ENCODE peak calls at places on chromosomes 6 and 20, in seven cellular contexts. L, E, I, W, Z, O and N are unnamed samples.
A peak's percentile ranks its signal among the peaks of the same experiment; 100 is the strongest.

GRCh38 chr20:33072362-33072761 is 7.1 kb upstream of the BPIFB4 start:
- DNase-seq in L (no peak), E (no peak), I (no peak), W (no peak), Z (no peak), O (no peak), N (no peak)

GRCh38 chr6:169776379-169776778 is 25.0 kb downstream of the ERMARD start:
- DNase-seq in L (no peak), E (no peak), I (no peak), W (no peak), Z (no peak), O (no peak), N (no peak)

GRCh38 chr20:33947709-33948295 is 45.9 kb upstream of the RALY start:
- DNase-seq in L (peak; percentile 53), E (peak; percentile 82), I (peak; percentile 91), W (no peak), Z (peak; percentile 83), O (peak; percentile 19), N (peak; percentile 23)

GRCh38 chr20:56897318-56897962 is 268.3 kb downstream of the TFAP2C start:
- DNase-seq in L (no peak), E (peak; percentile 52), I (no peak), W (no peak), Z (no peak), O (no peak), N (no peak)

GRCh38 chr6:88868559-88868860 is 94.9 kb downstream of the RNGTT start:
- DNase-seq in L (no peak), E (no peak), I (no peak), W (no peak), Z (no peak), O (no peak), N (no peak)

GRCh38 chr6:106426258-106426657 is 65.7 kb downstream of the CRYBG1 start:
- DNase-seq in L (no peak), E (no peak), I (no peak), W (no peak), Z (no peak), O (no peak), N (no peak)

GRCh38 chr20:50572922-50573777 is 63.0 kb downstream of the PTPN1 start:
- DNase-seq in L (peak; percentile 69), E (no peak), I (no peak), W (no peak), Z (no peak), O (no peak), N (no peak)

GRCh38 chr6:136404007-136404406 is 114.4 kb upstream of the BCLAF1 start:
- DNase-seq in L (no peak), E (no peak), I (no peak), W (no peak), Z (no peak), O (no peak), N (no peak)

GRCh38 chr6:82248233-82248735 is 740 bp upstream of the IBTK start:
- DNase-seq in L (no peak), E (no peak), I (no peak), W (peak; percentile 11), Z (peak; percentile 90), O (no peak), N (no peak)
- TF ChIP-seq TAF1 in L (no peak), E (no peak), I (no peak), W (no peak), Z (peak; percentile 53), O (no peak), N (no peak)

DNA sequence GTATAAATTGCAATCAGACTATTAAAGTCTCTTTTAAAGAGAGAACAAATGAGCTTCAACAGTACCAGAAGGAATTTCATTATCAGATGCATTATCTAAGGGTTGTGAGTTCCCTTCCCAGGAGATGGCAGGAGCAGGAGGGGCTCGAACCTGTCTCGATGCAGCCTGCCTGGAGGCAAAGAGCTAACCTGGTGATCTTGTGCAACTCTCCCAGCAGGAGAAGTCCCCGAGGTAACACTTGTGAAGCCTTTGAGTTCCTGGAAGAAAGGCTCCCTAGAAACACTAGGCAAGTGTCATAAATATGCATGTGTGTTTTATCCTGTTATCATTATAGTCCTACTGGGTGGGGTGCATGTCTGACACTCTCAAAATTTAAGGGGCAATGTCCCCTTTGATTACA is 232.2 kb upstream of the ARID1B start:
- DNase-seq in L (no peak), E (peak; percentile 24), I (no peak), W (no peak), Z (no peak), O (no peak), N (no peak)
- TF ChIP-seq TAF1 in L (no peak), E (no peak), I (no peak), W (no peak), Z (no peak), O (no peak), N (no peak)

GRCh38 chr20:47664068-47664437 is 121.2 kb downstream of the SULF2 start:
- DNase-seq in L (no peak), E (no peak), I (no peak), W (no peak), Z (no peak), O (no peak), N (no peak)
- TF ChIP-seq TAF1 in L (no peak), E (no peak), I (no peak), W (no peak), Z (no peak), O (no peak), N (no peak)

GRCh38 chr6:145206247-145206907 is 528.9 kb downstream of the EPM2A start:
- DNase-seq in L (peak; percentile 52), E (no peak), I (no peak), W (no peak), Z (no peak), O (no peak), N (no peak)
- TF ChIP-seq TAF1 in L (no peak), E (no peak), I (no peak), W (no peak), Z (no peak), O (no peak), N (no peak)

DNA sequence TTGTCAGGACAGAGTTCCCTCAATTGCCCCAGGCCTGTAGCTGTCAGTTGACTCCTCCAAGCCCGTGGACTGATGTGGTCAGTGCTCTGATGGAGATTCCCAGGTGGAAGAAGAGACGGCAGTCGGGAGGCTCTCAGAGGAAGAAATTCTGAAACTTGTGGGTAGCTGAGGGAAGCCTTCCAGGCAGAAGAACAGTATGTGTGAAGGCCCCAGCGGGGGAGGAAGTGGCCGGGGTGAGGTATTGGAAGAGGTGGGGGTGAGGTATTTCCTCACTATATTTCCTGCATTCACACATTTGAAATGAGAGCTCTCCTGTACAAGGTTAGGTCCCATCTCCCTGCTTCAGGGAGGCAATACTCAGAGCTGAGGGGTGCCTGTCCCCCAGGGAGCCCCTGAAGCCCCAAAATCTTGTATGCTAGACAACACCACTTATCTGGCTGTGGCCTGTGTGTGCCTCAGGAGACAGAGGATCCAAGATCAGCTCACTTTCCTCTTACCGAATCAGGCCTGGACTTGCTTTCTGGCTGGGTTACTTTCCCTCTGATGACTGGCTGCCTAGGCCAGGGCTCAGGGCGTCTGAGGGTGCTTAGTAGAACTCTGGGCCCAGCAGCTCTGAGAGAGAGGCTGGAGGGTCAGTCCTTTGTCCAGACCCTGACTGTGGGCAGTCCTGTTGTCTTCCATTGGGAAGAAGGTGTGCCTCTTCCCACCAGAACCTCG is 49.3 kb upstream of the MYL9 start:
- DNase-seq in L (no peak), E (no peak), I (no peak), W (peak; percentile 53), Z (no peak), O (no peak), N (peak; percentile 46)
- TF ChIP-seq TAF1 in L (no peak), E (no peak), I (no peak), W (peak; percentile 36), Z (no peak), O (no peak), N (no peak)

GRCh38 chr6:294656-295565 is 2.6 kb downstream of the DUSP22 start:
- DNase-seq in L (no peak), E (peak; percentile 19), I (no peak), W (no peak), Z (no peak), O (no peak), N (no peak)

GRCh38 chr6:292506-293184 is 358 bp downstream of the DUSP22 start:
- DNase-seq in L (no peak), E (no peak), I (peak; percentile 83), W (peak; percentile 67), Z (peak; percentile 51), O (peak; percentile 93), N (peak; percentile 53)

GRCh38 chr6:291697-292505 is at the start of gene DUSP22:
- DNase-seq in L (peak; percentile 100), E (peak; percentile 87), I (peak; percentile 100), W (peak; percentile 96), Z (peak; percentile 80), O (peak; percentile 81), N (peak; percentile 88)

GRCh38 chr6:291148-291696 is 1.1 kb upstream of the DUSP22 start:
- DNase-seq in L (no peak), E (peak; percentile 42), I (no peak), W (no peak), Z (no peak), O (no peak), N (no peak)

DNA sequence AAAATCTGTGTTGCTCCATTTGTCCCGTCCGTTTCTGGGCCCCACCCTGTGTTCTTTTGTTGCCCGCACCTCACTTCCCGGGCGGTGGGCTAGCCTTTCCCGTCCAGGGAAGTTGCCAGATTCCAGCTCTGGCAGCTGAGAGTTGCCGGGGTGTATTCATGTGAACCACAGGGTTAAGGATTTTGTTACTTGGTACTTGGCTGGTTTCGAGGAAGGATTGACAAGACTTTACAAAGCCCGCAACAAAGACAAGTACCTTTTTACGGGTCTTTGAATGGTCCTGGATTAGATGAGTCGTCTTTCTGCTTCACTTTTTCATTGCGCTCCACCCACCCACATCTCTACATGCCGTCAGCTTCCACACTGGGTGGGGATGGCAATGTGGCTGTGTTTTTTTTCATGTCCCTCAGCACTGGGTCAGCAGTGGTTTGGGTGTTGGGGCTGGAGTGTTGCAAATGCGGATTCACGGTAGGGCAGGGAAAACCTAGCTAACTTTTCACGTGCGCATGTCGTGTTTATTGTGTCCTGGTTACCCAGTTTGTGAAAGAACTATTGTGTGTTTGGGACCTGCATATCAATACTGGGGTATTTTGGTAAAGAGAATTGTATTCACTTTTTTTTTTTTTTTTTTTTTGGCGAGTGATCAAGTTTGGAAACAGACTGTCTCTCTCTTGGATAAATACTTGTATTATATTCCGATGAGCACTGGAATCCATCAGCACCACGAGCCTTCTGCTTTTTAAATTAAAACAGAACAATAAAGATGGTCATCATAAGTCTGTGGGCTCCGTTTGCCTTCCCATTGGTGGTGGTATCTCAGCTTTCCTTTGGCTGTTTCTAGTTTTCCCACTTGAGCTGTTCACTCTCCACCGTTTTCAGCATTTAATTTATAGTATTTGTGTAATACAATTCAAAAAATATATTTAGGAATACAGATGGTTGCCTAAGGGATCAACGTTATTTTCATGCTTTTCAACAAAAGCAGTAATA is 1.2 kb downstream of the DUSP22 start:
- DNase-seq in L (no peak), E (peak; percentile 55), I (no peak), W (no peak), Z (no peak), O (no peak), N (no peak)
- TF ChIP-seq TAF1 in L (no peak), E (no peak), I (no peak), W (peak; percentile 41), Z (no peak), O (peak; percentile 57), N (no peak)

DNA sequence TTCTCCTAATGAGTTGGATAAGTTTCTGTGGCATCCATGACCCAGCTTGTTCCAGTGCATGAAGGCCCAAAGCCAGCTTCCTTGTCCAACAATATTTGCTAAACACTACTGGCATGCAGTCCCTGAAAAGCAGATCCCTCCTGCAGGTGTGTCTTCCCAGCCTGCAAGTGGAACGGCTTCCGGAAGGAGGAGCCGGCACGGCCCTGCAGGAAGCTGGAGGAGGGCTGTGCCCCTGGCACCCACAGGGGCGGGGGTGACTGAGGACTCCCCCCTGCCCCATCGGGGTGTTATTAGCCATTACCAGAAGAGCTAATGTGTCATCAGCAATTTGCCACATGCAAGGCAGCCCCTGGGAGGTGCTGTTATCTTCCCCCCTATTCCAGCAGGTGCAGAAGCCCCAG is 27.4 kb downstream of the NPEPL1 start:
- DNase-seq in L (peak; percentile 20), E (peak; percentile 43), I (no peak), W (no peak), Z (no peak), O (no peak), N (no peak)
- TF ChIP-seq TAF1 in L (no peak), E (no peak), I (no peak), W (no peak), Z (no peak), O (no peak), N (no peak)